ENCODE peak calls at places on chromosomes 11 and 22, in ten cellular contexts. E is IMR-90; U is germinal center; O is LoVo; P is neuronal stem cell; W is CD8-positive, alpha-beta memory T cell; K is naive B cell; Z is caudate nucleus; H is activated CD8-positive, alpha-beta memory T cell treated with anti-CD3 and anti-CD28 coated beads for 4 hours; A is iris pigment epithelial cell. D is an unnamed sample.

GRCh38 chr22:40803292-40803691 is 15.9 kb downstream of the SLC25A17 start:
- DNase-seq in E (peak), U (no peak), O (no peak), P (no peak), W (no peak), K (no peak), Z (no peak), H (no peak), A (no peak), D (no peak)

GRCh38 chr11:8786933-8787332 is 104.3 kb downstream of the RPL27A start:
- DNase-seq in E (no peak), U (no peak), O (no peak), P (no peak), W (no peak), K (no peak), Z (no peak), H (no peak), A (peak), D (no peak)

GRCh38 chr11:67612751-67613150 is 6.0 kb downstream of the NDUFV1 start:
- DNase-seq in E (no peak), U (no peak), O (no peak), P (no peak), W (no peak), K (no peak), Z (no peak), H (no peak), A (no peak), D (no peak)

GRCh38 chr11:40306938-40307548 is 1152.4 kb downstream of the LRRC4C start:
- DNase-seq in E (peak), U (peak), O (peak), P (peak), W (no peak), K (no peak), Z (no peak), H (no peak), A (peak), D (no peak)

GRCh38 chr11:92443109-92443508 is 218.5 kb downstream of the FAT3 start:
- DNase-seq in E (no peak), U (no peak), O (no peak), P (no peak), W (no peak), K (no peak), Z (no peak), H (no peak), A (no peak), D (no peak)

GRCh38 chr11:118230088-118230487 is 5.3 kb upstream of the JAML start:
- DNase-seq in E (no peak), U (no peak), O (no peak), P (no peak), W (peak), K (no peak), Z (no peak), H (no peak), A (no peak), D (no peak)

GRCh38 chr11:71340076-71340606 is 87.8 kb upstream of the SHANK2 start:
- DNase-seq in E (no peak), U (no peak), O (no peak), P (no peak), W (no peak), K (no peak), Z (no peak), H (no peak), A (no peak), D (no peak)

GRCh38 chr22:17655289-17655688 is 16.7 kb downstream of the BCL2L13 start:
- DNase-seq in E (no peak), U (no peak), O (no peak), P (no peak), W (no peak), K (no peak), Z (no peak), H (no peak), A (peak), D (no peak)

GRCh38 chr11:4019891-4020290 is 74.7 kb upstream of the RRM1 start:
- DNase-seq in E (peak), U (no peak), O (no peak), P (no peak), W (no peak), K (no peak), Z (no peak), H (no peak), A (no peak), D (no peak)

GRCh38 chr11:88308576-88308975 is 29.0 kb downstream of the CTSC start:
- DNase-seq in E (no peak), U (no peak), O (no peak), P (no peak), W (no peak), K (no peak), Z (no peak), H (no peak), A (no peak), D (no peak)

GRCh38 chr11:45983471-45983845 is 61.0 kb downstream of the LARGE2 start:
- DNase-seq in E (no peak), U (no peak), O (no peak), P (no peak), W (no peak), K (no peak), Z (no peak), H (no peak), A (no peak), D (no peak)

GRCh38 chr11:111231836-111232235 is 13.7 kb upstream of the POU2AF2 start:
- DNase-seq in E (peak), U (no peak), O (no peak), P (no peak), W (no peak), K (no peak), Z (no peak), H (no peak), A (peak), D (no peak)

GRCh38 chr11:2513441-2513840 is 68.6 kb downstream of the KCNQ1 start:
- DNase-seq in E (no peak), U (no peak), O (no peak), P (no peak), W (no peak), K (no peak), Z (no peak), H (no peak), A (no peak), D (no peak)

GRCh38 chr11:12772324-12772723 is 98.1 kb downstream of the TEAD1 start:
- DNase-seq in E (no peak), U (no peak), O (no peak), P (no peak), W (no peak), K (no peak), Z (no peak), H (no peak), A (no peak), D (no peak)

GRCh38 chr11:70567680-70568503 is 169.6 kb downstream of the CTTN start:
- DNase-seq in E (peak), U (no peak), O (no peak), P (no peak), W (no peak), K (no peak), Z (no peak), H (no peak), A (peak), D (no peak)

GRCh38 chr22:41596776-41597634 is 7.4 kb upstream of the PMM1 start:
- DNase-seq in E (peak), U (peak), O (peak), P (peak), W (no peak), K (no peak), Z (peak), H (no peak), A (peak), D (peak)

GRCh38 chr11:65170058-65170534 is at the start of gene SPDYC:
- DNase-seq in E (no peak), U (no peak), O (no peak), P (no peak), W (no peak), K (no peak), Z (no peak), H (no peak), A (no peak), D (no peak)

GRCh38 chr11:68677432-68677831 is 6.9 kb upstream of the GAL start:
- DNase-seq in E (peak), U (no peak), O (peak), P (no peak), W (no peak), K (no peak), Z (no peak), H (no peak), A (peak), D (no peak)

GRCh38 chr11:2524446-2525165 is 79.8 kb downstream of the KCNQ1 start:
- DNase-seq in E (no peak), U (no peak), O (no peak), P (no peak), W (peak), K (no peak), Z (no peak), H (no peak), A (no peak), D (peak)

GRCh38 chr11:91220476-91221202 is 997.8 kb upstream of the CHORDC1 start:
- DNase-seq in E (peak), U (no peak), O (no peak), P (no peak), W (no peak), K (no peak), Z (no peak), H (no peak), A (peak), D (no peak)

GRCh38 chr11:66637557-66638176 is 836 bp upstream of the RBM4 start:
- DNase-seq in E (peak), U (no peak), O (peak), P (peak), W (no peak), K (no peak), Z (no peak), H (no peak), A (peak), D (no peak)

GRCh38 chr22:29003975-29004646 is 57.5 kb downstream of the C22orf31 start:
- DNase-seq in E (no peak), U (no peak), O (no peak), P (peak), W (no peak), K (no peak), Z (no peak), H (no peak), A (no peak), D (no peak)

GRCh38 chr11:106456651-106457050 is 379.2 kb downstream of the AASDHPPT start:
- DNase-seq in E (peak), U (no peak), O (no peak), P (no peak), W (no peak), K (no peak), Z (peak), H (no peak), A (no peak), D (no peak)

GRCh38 chr11:69057236-69057635 is 8.5 kb downstream of the TPCN2 start:
- DNase-seq in E (no peak), U (no peak), O (no peak), P (no peak), W (no peak), K (no peak), Z (no peak), H (no peak), A (no peak), D (no peak)

GRCh38 chr22:29183971-29184595 is 21.6 kb upstream of the EMID1 start:
- DNase-seq in E (no peak), U (no peak), O (no peak), P (no peak), W (no peak), K (no peak), Z (no peak), H (no peak), A (no peak), D (no peak)

GRCh38 chr11:45155058-45155551 is 8.7 kb downstream of the PRDM11 start:
- DNase-seq in E (peak), U (no peak), O (no peak), P (no peak), W (no peak), K (no peak), Z (peak), H (no peak), A (no peak), D (no peak)

GRCh38 chr11:521179-521688 is 14.1 kb downstream of the HRAS start:
- DNase-seq in E (no peak), U (no peak), O (no peak), P (no peak), W (no peak), K (no peak), Z (no peak), H (no peak), A (no peak), D (no peak)

GRCh38 chr11:29957406-29957805 is 59.4 kb downstream of the KCNA4 start:
- DNase-seq in E (no peak), U (no peak), O (no peak), P (no peak), W (no peak), K (no peak), Z (no peak), H (no peak), A (no peak), D (no peak)

GRCh38 chr11:75536786-75537629 is 11.3 kb upstream of the GDPD5 start:
- DNase-seq in E (peak), U (peak), O (no peak), P (no peak), W (peak), K (no peak), Z (no peak), H (peak), A (peak), D (no peak)

GRCh38 chr22:22684605-22685561 is 40.5 kb downstream of the GGTLC2 start:
- DNase-seq in E (peak), U (peak), O (no peak), P (no peak), W (no peak), K (peak), Z (no peak), H (no peak), A (peak), D (peak)

GRCh38 chr11:42407379-42407778 is 904.4 kb upstream of the API5 start:
- DNase-seq in E (no peak), U (no peak), O (no peak), P (peak), W (no peak), K (no peak), Z (peak), H (no peak), A (no peak), D (peak)

D was measured in progenitor cell of endocrine pancreas.